ENCODE peak calls at places on chromosomes 3 and 15, in four cellular contexts. X, M, U and B are unnamed samples.

GRCh38 chr3:64925575-64925974 is 237.8 kb upstream of the ADAMTS9 start:
- DNase-seq in M (no peak), X (no peak), U (no peak), B (no peak)

GRCh38 chr15:88645171-88646087 is 6.6 kb downstream of the ISG20 start:
- DNase-seq in M (peak; percentile 39), X (no peak), U (no peak), B (no peak)

GRCh38 chr15:85408270-85408746 is 27.9 kb downstream of the AKAP13 start:
- DNase-seq in U (no peak), M (no peak), X (no peak), B (no peak)

GRCh38 chr3:4726549-4726948 is 233.4 kb downstream of the ITPR1 start:
- DNase-seq in U (no peak), M (no peak), X (no peak), B (peak; percentile 66)

GRCh38 chr3:183508818-183509217 is 46.7 kb downstream of the KLHL6 start:
- DNase-seq in M (no peak), U (no peak), X (no peak), B (no peak)

GRCh38 chr3:24149032-24149431 is 203.9 kb downstream of the NR1D2 start:
- DNase-seq in X (no peak), M (no peak), U (no peak), B (no peak)

GRCh38 chr3:13505147-13506130 is 25.3 kb downstream of the HDAC11 start:
- DNase-seq in U (no peak), M (no peak), X (no peak), B (no peak)

GRCh38 chr3:73143821-73144237 is 82.4 kb downstream of the EBLN2 start:
- DNase-seq in X (no peak), M (no peak), U (no peak), B (peak; percentile 30)

GRCh38 chr15:59999064-59999377 is 5.1 kb upstream of the FOXB1 start:
- DNase-seq in M (no peak), X (no peak), U (no peak), B (no peak)

GRCh38 chr3:153599685-153600084 is 437.7 kb downstream of the RAP2B start:
- DNase-seq in U (peak; percentile 92), X (peak; percentile 65), M (no peak), B (peak; percentile 94)

GRCh38 chr3:99172736-99173657 is 271.5 kb upstream of the DCBLD2 start:
- DNase-seq in U (peak; percentile 85), X (peak; percentile 50), M (no peak), B (peak; percentile 81)

GRCh38 chr3:17006143-17006839 is 121.5 kb downstream of the PLCL2 start:
- DNase-seq in X (no peak), M (no peak), U (no peak), B (peak; percentile 38)

GRCh38 chr3:126351771-126352475 is 5.3 kb downstream of the KLF15 start:
- DNase-seq in X (no peak), M (no peak), U (no peak), B (no peak)

GRCh38 chr3:191220908-191221307 is 21.9 kb downstream of the OSTN start:
- DNase-seq in M (no peak), X (no peak), U (no peak), B (no peak)

GRCh38 chr3:64388886-64389285 is 163.6 kb upstream of the PRICKLE2 start:
- DNase-seq in M (no peak), U (no peak), X (no peak), B (no peak)

GRCh38 chr3:178823556-178824229 is 247.9 kb downstream of the ZMAT3 start:
- DNase-seq in M (no peak), U (peak; percentile 51), X (no peak), B (peak; percentile 10)

GRCh38 chr15:28933710-28934445 is 48.1 kb downstream of the APBA2 start:
- DNase-seq in M (no peak), U (no peak), X (no peak), B (no peak)

GRCh38 chr3:136818851-136819783 is at the start of gene SLC35G2:
- DNase-seq in X (no peak), U (peak; percentile 87), M (peak; percentile 60), B (peak; percentile 89)

GRCh38 chr3:126358038-126358815 is 1.0 kb upstream of the KLF15 start:
- DNase-seq in X (no peak), M (no peak), U (peak; percentile 17), B (peak; percentile 14)

GRCh38 chr3:136919799-136920580 is 37.8 kb upstream of the IL20RB start:
- DNase-seq in X (no peak), U (no peak), M (no peak), B (no peak)

GRCh38 chr15:52308446-52309153 is 13.0 kb upstream of the MYO5C start:
- DNase-seq in X (no peak), U (no peak), M (no peak), B (no peak)

GRCh38 chr3:14223595-14223994 is 45.0 kb downstream of the LSM3 start:
- DNase-seq in U (no peak), X (no peak), M (no peak), B (no peak)

GRCh38 chr15:70430029-70430428 is 332.3 kb upstream of the TLE3 start:
- DNase-seq in U (peak; percentile 74), X (peak; percentile 29), M (no peak), B (peak; percentile 77)

GRCh38 chr3:177358968-177359600 is 161.8 kb upstream of the TBL1XR1 start:
- DNase-seq in X (no peak), U (no peak), M (no peak), B (no peak)

GRCh38 chr3:49924683-49925082 is 4.9 kb downstream of the MON1A start:
- DNase-seq in X (peak; percentile 33), M (no peak), U (peak; percentile 85), B (peak; percentile 93)

GRCh38 chr15:99104788-99105515 is at the start of gene SYNM:
- DNase-seq in M (no peak), X (no peak), U (peak; percentile 78), B (peak; percentile 68)

GRCh38 chr3:70774641-70775040 is 462.2 kb upstream of the MDFIC2 start:
- DNase-seq in U (no peak), X (no peak), M (no peak), B (peak; percentile 40)

GRCh38 chr15:95712785-95713184 is 617.7 kb upstream of the NR2F2 start:
- DNase-seq in M (no peak), X (no peak), U (peak; percentile 71), B (peak; percentile 76)

GRCh38 chr3:111582114-111582461 is 13.1 kb downstream of the ZBED2 start:
- DNase-seq in M (no peak), U (peak; percentile 34), X (peak; percentile 44), B (peak; percentile 38)

GRCh38 chr3:184145120-184145524 is 10.0 kb downstream of the EIF2B5 start:
- DNase-seq in X (no peak), M (no peak), U (peak; percentile 56), B (peak; percentile 70)

GRCh38 chr3:125062904-125063618 is 7.3 kb upstream of the HEG1 start:
- DNase-seq in X (peak; percentile 96), M (no peak), U (peak; percentile 90), B (peak; percentile 87)

GRCh38 chr15:45450468-45450867 is 72.1 kb downstream of the SLC30A4 start:
- DNase-seq in U (no peak), M (no peak), X (no peak), B (no peak)

GRCh38 chr3:128488636-128488994 is 4.4 kb downstream of the GATA2 start:
- DNase-seq in X (no peak), M (no peak), U (no peak), B (no peak)

GRCh38 chr3:113626513-113627371 is 69.7 kb downstream of the USF3 start:
- DNase-seq in M (no peak), X (peak; percentile 7), U (peak; percentile 74), B (peak; percentile 68)

GRCh38 chr3:102979682-102980378 is 545.0 kb downstream of the ZPLD1 start:
- DNase-seq in U (peak; percentile 99), M (no peak), X (peak; percentile 74), B (peak; percentile 94)

GRCh38 chr15:80660114-80660513 is 35.0 kb upstream of the ABHD17C start:
- DNase-seq in U (peak; percentile 22), M (no peak), X (no peak), B (peak; percentile 66)
- TF ChIP-seq CTCF in U (peak; percentile 33), M (no peak), X (peak; percentile 60), B (peak; percentile 66)

DNA sequence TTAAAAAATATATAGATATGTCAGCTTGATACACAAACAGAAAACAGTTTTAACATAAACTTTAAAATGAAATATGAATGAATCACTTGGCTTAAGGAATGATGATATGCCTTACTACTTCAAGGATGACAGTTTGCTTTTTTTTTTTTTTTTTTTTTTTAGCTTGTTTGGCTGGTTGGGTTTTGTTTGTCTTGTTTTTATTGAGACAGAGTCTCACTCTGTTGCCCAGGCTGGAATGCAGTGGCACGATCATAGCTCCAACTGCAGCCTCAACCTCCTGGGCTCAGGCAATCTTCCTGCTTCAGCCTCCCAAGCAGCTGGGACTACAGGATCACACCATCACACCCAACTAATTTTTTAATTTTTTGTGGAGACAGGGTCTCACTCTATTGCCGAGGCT is 14.5 kb downstream of the LRRC2 start:
- DNase-seq in M (no peak), U (no peak), X (no peak), B (no peak)
- TF ChIP-seq CTCF in M (no peak), U (no peak), X (no peak), B (no peak)

DNA sequence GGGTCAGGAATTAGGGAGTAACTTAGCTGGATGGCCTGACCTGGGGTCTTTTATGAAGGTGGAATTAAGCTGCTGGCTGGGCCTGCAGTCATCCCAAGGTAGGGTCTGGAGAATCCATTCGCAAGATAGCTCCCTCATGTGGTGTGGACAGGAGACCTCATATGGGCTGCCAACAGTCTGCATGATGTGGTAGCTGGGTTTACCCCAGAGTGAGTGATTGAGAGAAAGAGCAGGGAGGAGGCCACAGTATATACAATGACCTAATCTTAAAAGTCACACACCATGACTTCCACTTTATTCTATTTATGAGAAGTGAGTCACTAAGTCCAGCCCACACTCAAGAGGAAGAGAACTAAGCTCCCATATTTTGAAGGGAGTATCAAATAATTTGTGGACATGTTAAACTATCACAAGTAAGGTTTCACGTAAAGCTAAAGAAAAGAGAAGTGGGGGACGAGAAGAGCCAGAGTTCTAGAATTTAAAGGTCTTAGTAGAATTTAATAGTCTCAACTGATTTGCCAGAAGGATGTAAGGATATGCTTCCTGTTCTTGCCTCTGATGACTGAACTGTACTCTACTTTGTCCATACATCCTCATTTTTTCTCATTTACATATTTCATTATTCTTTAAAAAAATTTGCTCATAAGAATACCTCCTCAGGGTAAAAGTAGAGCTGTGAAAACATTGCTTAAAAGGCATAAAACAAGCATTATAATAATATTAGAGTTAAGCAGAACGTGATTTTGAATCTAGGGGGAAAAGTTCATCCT is 184.4 kb downstream of the PEX5L start:
- DNase-seq in M (no peak), U (peak; percentile 76), X (peak; percentile 59), B (peak; percentile 78)
- TF ChIP-seq CTCF in M (no peak), U (peak; percentile 30), X (peak; percentile 51), B (peak; percentile 19)

DNA sequence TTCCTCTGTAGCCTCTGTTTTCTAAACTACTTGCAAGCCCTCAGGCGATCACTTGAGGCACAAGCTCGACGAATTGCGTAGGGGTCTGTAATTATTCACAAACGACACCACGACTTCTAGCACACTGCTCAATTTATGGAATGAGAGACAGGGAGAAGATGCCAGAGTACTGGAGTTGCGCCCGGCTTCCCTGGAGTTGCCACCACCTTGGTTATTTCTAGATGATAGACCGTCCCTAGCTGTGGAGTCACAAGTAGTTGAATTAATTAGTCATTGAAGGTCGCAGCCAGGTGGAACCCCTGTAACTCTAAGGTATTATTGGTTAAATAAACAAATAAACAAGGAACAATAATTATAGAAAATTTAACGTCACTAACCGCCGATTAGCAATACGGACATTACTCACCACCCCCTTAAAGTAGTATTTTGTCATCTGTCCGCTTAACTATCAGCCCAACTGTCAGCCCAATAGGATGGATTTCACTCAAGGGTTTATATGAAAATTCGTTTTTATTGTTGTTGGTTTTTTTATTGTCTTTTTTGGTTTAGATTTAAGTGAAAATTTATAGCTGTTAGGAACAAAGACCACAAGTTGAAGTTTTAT is 875 bp upstream of the AZI2 start:
- DNase-seq in M (no peak), U (no peak), X (no peak), B (peak; percentile 55)
- TF ChIP-seq CTCF in M (no peak), U (peak; percentile 38), X (no peak), B (peak; percentile 2)